ENCODE peak calls at places on chromosome 11, in six cellular contexts. One of them, this sample, is unnamed.

GRCh38 chr11:20873054-20873453 is 203.7 kb downstream of the NELL1 start:
- DNase-seq in CD4-positive, CD25-positive, alpha-beta regulatory T cell: no peak
- DNase-seq in tibial nerve: no peak
- DNase-seq in upper lobe of right lung: no peak
- DNase-seq in kidney: no peak
- DNase-seq in CD4-positive, alpha-beta memory T cell: no peak
- DNase-seq in this sample: no peak

GRCh38 chr11:122910775-122911174 is 28.2 kb downstream of the JHY start:
- DNase-seq in kidney: no peak
- DNase-seq in CD4-positive, CD25-positive, alpha-beta regulatory T cell: peak; percentile 1
- DNase-seq in tibial nerve: no peak
- DNase-seq in CD4-positive, alpha-beta memory T cell: no peak
- DNase-seq in upper lobe of right lung: no peak
- DNase-seq in this sample: no peak

GRCh38 chr11:86396403-86396802 is 21.7 kb downstream of the CCDC81 start:
- DNase-seq in upper lobe of right lung: no peak
- DNase-seq in kidney: no peak
- DNase-seq in tibial nerve: no peak
- DNase-seq in CD4-positive, CD25-positive, alpha-beta regulatory T cell: no peak
- DNase-seq in CD4-positive, alpha-beta memory T cell: no peak
- DNase-seq in this sample: no peak

GRCh38 chr11:91730071-91730470 is 494.5 kb upstream of the FAT3 start:
- DNase-seq in tibial nerve: no peak
- DNase-seq in kidney: no peak
- DNase-seq in CD4-positive, alpha-beta memory T cell: no peak
- DNase-seq in CD4-positive, CD25-positive, alpha-beta regulatory T cell: no peak
- DNase-seq in upper lobe of right lung: no peak
- DNase-seq in this sample: no peak

GRCh38 chr11:12598330-12599256 is 75.6 kb upstream of the TEAD1 start:
- DNase-seq in CD4-positive, CD25-positive, alpha-beta regulatory T cell: no peak
- DNase-seq in tibial nerve: no peak
- DNase-seq in upper lobe of right lung: no peak
- DNase-seq in kidney: no peak
- DNase-seq in CD4-positive, alpha-beta memory T cell: peak; percentile 34
- DNase-seq in this sample: no peak

GRCh38 chr11:2142762-2143202 is 3.6 kb upstream of the IGF2 start:
- DNase-seq in kidney: no peak
- DNase-seq in upper lobe of right lung: no peak
- DNase-seq in CD4-positive, CD25-positive, alpha-beta regulatory T cell: no peak
- DNase-seq in tibial nerve: no peak
- DNase-seq in CD4-positive, alpha-beta memory T cell: no peak
- DNase-seq in this sample: no peak

GRCh38 chr11:33685061-33685460 is 15.6 kb downstream of the C11orf91 start:
- DNase-seq in upper lobe of right lung: no peak
- DNase-seq in kidney: no peak
- DNase-seq in CD4-positive, alpha-beta memory T cell: no peak
- DNase-seq in tibial nerve: no peak
- DNase-seq in CD4-positive, CD25-positive, alpha-beta regulatory T cell: no peak
- DNase-seq in this sample: no peak

GRCh38 chr11:111382451-111382850 is 3.4 kb upstream of the POU2AF1 start:
- DNase-seq in tibial nerve: no peak
- DNase-seq in CD4-positive, alpha-beta memory T cell: no peak
- DNase-seq in kidney: no peak
- DNase-seq in upper lobe of right lung: no peak
- DNase-seq in CD4-positive, CD25-positive, alpha-beta regulatory T cell: no peak
- DNase-seq in this sample: no peak

GRCh38 chr11:84310261-84310660 is 1024.1 kb upstream of the CCDC90B start:
- DNase-seq in CD4-positive, alpha-beta memory T cell: no peak
- DNase-seq in tibial nerve: no peak
- DNase-seq in CD4-positive, CD25-positive, alpha-beta regulatory T cell: no peak
- DNase-seq in kidney: no peak
- DNase-seq in upper lobe of right lung: no peak
- DNase-seq in this sample: no peak

GRCh38 chr11:8867035-8867434 is 44.0 kb upstream of the AKIP1 start:
- DNase-seq in kidney: no peak
- DNase-seq in CD4-positive, alpha-beta memory T cell: no peak
- DNase-seq in tibial nerve: no peak
- DNase-seq in CD4-positive, CD25-positive, alpha-beta regulatory T cell: no peak
- DNase-seq in upper lobe of right lung: no peak
- DNase-seq in this sample: no peak

GRCh38 chr11:88886796-88887195 is 179.0 kb downstream of the GRM5 start:
- DNase-seq in kidney: no peak
- DNase-seq in tibial nerve: no peak
- DNase-seq in upper lobe of right lung: no peak
- DNase-seq in CD4-positive, CD25-positive, alpha-beta regulatory T cell: peak; percentile 37
- DNase-seq in CD4-positive, alpha-beta memory T cell: peak; percentile 26
- DNase-seq in this sample: no peak

GRCh38 chr11:27642954-27643353 is 57.3 kb downstream of the BDNF start:
- DNase-seq in tibial nerve: no peak
- DNase-seq in kidney: no peak
- DNase-seq in CD4-positive, alpha-beta memory T cell: no peak
- DNase-seq in CD4-positive, CD25-positive, alpha-beta regulatory T cell: no peak
- DNase-seq in upper lobe of right lung: no peak
- DNase-seq in this sample: no peak

GRCh38 chr11:836700-837099 is 3.9 kb downstream of the CD151 start:
- DNase-seq in kidney: no peak
- DNase-seq in tibial nerve: no peak
- DNase-seq in CD4-positive, alpha-beta memory T cell: no peak
- DNase-seq in upper lobe of right lung: no peak
- DNase-seq in CD4-positive, CD25-positive, alpha-beta regulatory T cell: no peak
- DNase-seq in this sample: no peak
- H3K36me3 ChIP-seq in kidney: peaks cover 34% of the 10 kb centered on the region
- H3K36me3 ChIP-seq in tibial nerve: peaks cover 7% of the 10 kb centered on the region
- H3K36me3 ChIP-seq in CD4-positive, alpha-beta memory T cell: peaks cover 13% of the 10 kb centered on the region
- H3K36me3 ChIP-seq in upper lobe of right lung: peaks cover 50% of the 10 kb centered on the region
- H3K36me3 ChIP-seq in CD4-positive, CD25-positive, alpha-beta regulatory T cell: peaks cover 8% of the 10 kb centered on the region
- H3K36me3 ChIP-seq in this sample: peaks cover 36% of the 10 kb centered on the region

DNA sequence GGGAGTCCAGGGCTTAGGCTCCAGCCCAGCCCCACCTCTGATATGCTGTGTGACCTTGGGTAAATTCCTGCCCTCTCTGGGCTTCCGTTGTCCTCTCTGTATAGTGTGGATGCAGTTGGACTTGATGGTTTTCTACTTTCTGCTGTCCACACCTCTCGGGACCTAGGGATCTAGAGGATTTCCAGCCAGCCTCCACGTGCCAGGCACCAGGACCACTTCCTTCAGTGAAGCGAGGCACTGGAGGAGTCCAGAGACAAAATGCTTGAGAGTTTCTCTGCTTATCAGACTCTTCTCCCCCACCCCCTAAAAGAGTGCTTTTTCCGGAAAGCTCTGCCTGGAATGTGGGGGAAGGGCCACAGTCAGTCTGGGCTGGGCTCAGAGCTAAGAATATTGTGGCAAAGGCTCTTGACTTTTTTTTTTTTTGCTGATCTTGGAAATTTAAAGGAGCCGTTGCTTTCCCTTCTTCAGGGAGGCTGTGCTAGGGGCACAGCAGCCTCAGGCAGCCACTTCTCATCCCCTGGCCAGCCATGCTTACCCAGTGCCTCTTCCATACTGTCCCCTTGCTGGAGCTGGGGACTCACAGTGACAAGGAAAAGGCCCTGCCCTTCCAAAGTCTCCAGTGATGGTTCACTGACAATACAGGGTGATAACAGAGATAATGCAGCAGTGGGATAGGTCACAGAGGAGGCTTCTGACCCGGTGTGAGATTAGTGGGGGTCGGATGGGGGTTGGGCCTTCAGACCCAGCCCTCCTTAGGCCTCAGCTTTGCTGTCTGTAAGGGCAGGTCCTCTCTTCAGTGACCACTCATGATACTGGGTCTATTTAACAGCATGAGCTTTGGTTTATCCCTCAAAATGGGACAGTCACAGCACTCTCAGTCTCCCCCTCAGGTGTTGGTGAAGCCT is 2.9 kb upstream of the SERPINH1 start:
- DNase-seq in upper lobe of right lung: peak; percentile 78
- DNase-seq in CD4-positive, alpha-beta memory T cell: no peak
- DNase-seq in tibial nerve: no peak
- DNase-seq in CD4-positive, CD25-positive, alpha-beta regulatory T cell: no peak
- DNase-seq in kidney: no peak
- DNase-seq in this sample: no peak
- H3K27ac ChIP-seq in upper lobe of right lung: peak overlapping the region; percentile 93
- H3K27ac ChIP-seq in CD4-positive, alpha-beta memory T cell: no peak overlapping the region
- H3K27ac ChIP-seq in tibial nerve: peak overlapping the region; percentile 99
- H3K27ac ChIP-seq in CD4-positive, CD25-positive, alpha-beta regulatory T cell: no peak overlapping the region
- H3K27ac ChIP-seq in kidney: peak overlapping the region; percentile 94
- H3K27ac ChIP-seq in this sample: peak overlapping the region; percentile 100

DNA sequence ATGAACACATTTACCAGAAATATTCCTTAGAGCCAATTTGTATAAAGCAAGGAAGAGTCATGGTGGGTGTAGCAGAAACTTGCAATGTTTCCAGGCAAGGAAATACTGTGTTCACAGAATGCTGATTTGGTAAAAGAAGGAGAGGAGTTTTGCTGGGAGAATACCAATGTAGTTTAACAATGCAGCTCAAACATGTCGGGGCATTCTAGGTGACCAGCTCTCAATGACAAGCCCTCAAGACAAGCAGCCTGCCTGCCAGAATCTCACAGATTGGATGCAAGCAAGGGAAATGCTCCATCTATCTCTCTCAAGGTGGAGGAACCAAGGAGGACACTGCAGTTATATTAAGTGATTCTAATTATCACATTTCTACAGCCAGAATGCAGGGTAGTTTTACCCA is 190.4 kb downstream of the MAML2 start:
- DNase-seq in CD4-positive, alpha-beta memory T cell: no peak
- DNase-seq in upper lobe of right lung: no peak
- DNase-seq in tibial nerve: no peak
- DNase-seq in CD4-positive, CD25-positive, alpha-beta regulatory T cell: no peak
- DNase-seq in kidney: no peak
- DNase-seq in this sample: no peak
- H3K36me3 ChIP-seq in CD4-positive, alpha-beta memory T cell: no peaks in the 10 kb centered on the region
- H3K36me3 ChIP-seq in upper lobe of right lung: no peaks in the 10 kb centered on the region
- H3K36me3 ChIP-seq in tibial nerve: no peaks in the 10 kb centered on the region
- H3K36me3 ChIP-seq in CD4-positive, CD25-positive, alpha-beta regulatory T cell: no peaks in the 10 kb centered on the region
- H3K36me3 ChIP-seq in kidney: no peaks in the 10 kb centered on the region
- H3K36me3 ChIP-seq in this sample: no peaks in the 10 kb centered on the region

GRCh38 chr11:128707671-128708070 is 13.8 kb downstream of the FLI1 start:
- DNase-seq in tibial nerve: no peak
- DNase-seq in CD4-positive, CD25-positive, alpha-beta regulatory T cell: no peak
- DNase-seq in CD4-positive, alpha-beta memory T cell: no peak
- DNase-seq in kidney: no peak
- DNase-seq in upper lobe of right lung: no peak
- DNase-seq in this sample: no peak

GRCh38 chr11:128705124-128705920 is 11.4 kb downstream of the FLI1 start:
- DNase-seq in CD4-positive, alpha-beta memory T cell: no peak
- DNase-seq in CD4-positive, CD25-positive, alpha-beta regulatory T cell: no peak
- DNase-seq in upper lobe of right lung: no peak
- DNase-seq in kidney: no peak
- DNase-seq in tibial nerve: no peak
- DNase-seq in this sample: no peak

GRCh38 chr11:128708660-128709059 is 14.8 kb downstream of the FLI1 start:
- DNase-seq in CD4-positive, alpha-beta memory T cell: no peak
- DNase-seq in tibial nerve: no peak
- DNase-seq in upper lobe of right lung: no peak
- DNase-seq in CD4-positive, CD25-positive, alpha-beta regulatory T cell: no peak
- DNase-seq in kidney: no peak
- DNase-seq in this sample: no peak

GRCh38 chr11:128711136-128711535 is 17.3 kb downstream of the FLI1 start:
- DNase-seq in tibial nerve: no peak
- DNase-seq in kidney: no peak
- DNase-seq in upper lobe of right lung: no peak
- DNase-seq in CD4-positive, alpha-beta memory T cell: no peak
- DNase-seq in CD4-positive, CD25-positive, alpha-beta regulatory T cell: no peak
- DNase-seq in this sample: no peak

DNA sequence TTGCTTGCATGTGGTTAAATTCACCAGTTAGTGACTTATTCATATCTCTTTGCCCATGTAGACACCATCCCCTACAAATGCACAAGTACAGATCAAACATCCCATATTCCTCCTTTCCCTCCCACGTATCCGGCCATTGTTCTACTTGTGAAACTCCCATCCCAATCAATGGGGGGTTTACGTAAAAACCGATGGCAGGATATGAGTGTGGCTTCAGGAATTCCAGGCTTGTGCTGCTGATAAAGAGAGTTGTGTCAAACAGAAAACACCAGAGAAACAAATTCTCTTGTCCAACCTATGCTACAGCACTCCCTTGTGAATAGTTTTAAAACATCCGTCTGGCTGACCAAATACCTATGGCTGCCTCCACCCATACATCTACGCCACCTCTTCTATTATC is 15.5 kb downstream of the FLI1 start:
- DNase-seq in upper lobe of right lung: no peak
- DNase-seq in tibial nerve: no peak
- DNase-seq in CD4-positive, CD25-positive, alpha-beta regulatory T cell: no peak
- DNase-seq in CD4-positive, alpha-beta memory T cell: no peak
- DNase-seq in kidney: no peak
- DNase-seq in this sample: no peak
- H3K27ac ChIP-seq in upper lobe of right lung: peak overlapping the region; percentile 48
- H3K27ac ChIP-seq in tibial nerve: no peak overlapping the region
- H3K27ac ChIP-seq in CD4-positive, CD25-positive, alpha-beta regulatory T cell: no peak overlapping the region
- H3K27ac ChIP-seq in CD4-positive, alpha-beta memory T cell: no peak overlapping the region
- H3K27ac ChIP-seq in kidney: peak overlapping the region; percentile 33
- H3K27ac ChIP-seq in this sample: no peak overlapping the region

GRCh38 chr11:72823105-72823804 is 9.0 kb downstream of the ATG16L2 start:
- DNase-seq in tibial nerve: no peak
- DNase-seq in kidney: no peak
- DNase-seq in CD4-positive, CD25-positive, alpha-beta regulatory T cell: no peak
- DNase-seq in upper lobe of right lung: peak; percentile 63
- DNase-seq in CD4-positive, alpha-beta memory T cell: no peak
- DNase-seq in this sample: no peak
- H3K36me3 ChIP-seq in tibial nerve: no peaks in the 10 kb centered on the region
- H3K36me3 ChIP-seq in kidney: peaks cover 6% of the 10 kb centered on the region
- H3K36me3 ChIP-seq in CD4-positive, CD25-positive, alpha-beta regulatory T cell: peaks cover 43% of the 10 kb centered on the region
- H3K36me3 ChIP-seq in upper lobe of right lung: peaks cover 35% of the 10 kb centered on the region
- H3K36me3 ChIP-seq in CD4-positive, alpha-beta memory T cell: peaks cover 38% of the 10 kb centered on the region
- H3K36me3 ChIP-seq in this sample: peaks cover 5% of the 10 kb centered on the region

GRCh38 chr11:104337273-104337672 is 173.3 kb upstream of the PDGFD start:
- DNase-seq in tibial nerve: no peak
- DNase-seq in upper lobe of right lung: no peak
- DNase-seq in CD4-positive, CD25-positive, alpha-beta regulatory T cell: no peak
- DNase-seq in kidney: no peak
- DNase-seq in CD4-positive, alpha-beta memory T cell: no peak
- DNase-seq in this sample: no peak
- H3K27ac ChIP-seq in tibial nerve: no peak overlapping the region
- H3K27ac ChIP-seq in upper lobe of right lung: no peak overlapping the region
- H3K27ac ChIP-seq in CD4-positive, CD25-positive, alpha-beta regulatory T cell: no peak overlapping the region
- H3K27ac ChIP-seq in kidney: no peak overlapping the region
- H3K27ac ChIP-seq in CD4-positive, alpha-beta memory T cell: no peak overlapping the region
- H3K27ac ChIP-seq in this sample: no peak overlapping the region

This sample was measured in thoracic aorta.